ENCODE peak calls at places on chromosomes 2 and 18, in six cellular contexts. B, E, Y, P, D and O are unnamed samples.
A peak's percentile ranks its signal among the peaks of the same experiment; 100 is the strongest.

GRCh38 chr2:33535409-33535808 is 59.0 kb downstream of the RASGRP3 start:
- DNase-seq in B (no peak), E (no peak), Y (no peak), P (no peak), D (peak; percentile 37), O (peak; percentile 8)

GRCh38 chr18:69981948-69982347 is 34.3 kb upstream of the CD226 start:
- DNase-seq in B (no peak), E (no peak), Y (no peak), P (no peak), D (no peak), O (no peak)

GRCh38 chr2:61898810-61899209 is 6.7 kb upstream of the COMMD1 start:
- DNase-seq in B (no peak), E (peak; percentile 21), Y (no peak), P (no peak), D (peak; percentile 20), O (peak; percentile 53)

GRCh38 chr2:40859617-40860016 is 407.7 kb upstream of the SLC8A1 start:
- DNase-seq in B (no peak), E (peak; percentile 19), Y (no peak), P (no peak), D (no peak), O (no peak)

GRCh38 chr2:237700583-237701032 is 73.2 kb downstream of the LRRFIP1 start:
- DNase-seq in B (no peak), E (peak; percentile 22), Y (peak; percentile 67), P (peak; percentile 79), D (peak; percentile 95), O (no peak)

GRCh38 chr2:164922119-164922518 is 33.2 kb downstream of the SLC38A11 start:
- DNase-seq in B (no peak), E (no peak), Y (no peak), P (no peak), D (peak; percentile 37), O (no peak)

GRCh38 chr2:142716463-142717242 is 160.8 kb upstream of the KYNU start:
- DNase-seq in B (no peak), E (peak; percentile 74), Y (no peak), P (no peak), D (no peak), O (no peak)

GRCh38 chr2:54945401-54946219 is 104.6 kb downstream of the RTN4 start:
- DNase-seq in B (peak; percentile 77), E (no peak), Y (no peak), P (peak; percentile 87), D (peak; percentile 75), O (no peak)

GRCh38 chr2:29113891-29114321 is 1.3 kb upstream of the CLIP4 start:
- DNase-seq in B (peak; percentile 74), E (no peak), Y (no peak), P (peak; percentile 81), D (peak; percentile 98), O (peak; percentile 72)

GRCh38 chr2:138356178-138356577 is 145.4 kb upstream of the SPOPL start:
- DNase-seq in B (peak; percentile 32), E (no peak), Y (no peak), P (no peak), D (peak; percentile 26), O (no peak)

GRCh38 chr2:98912957-98913915 is 22.8 kb downstream of the CRACDL start:
- DNase-seq in B (no peak), E (no peak), Y (no peak), P (no peak), D (peak; percentile 54), O (no peak)

GRCh38 chr2:4140284-4140962 is 437.0 kb downstream of the DCDC2C start:
- DNase-seq in B (no peak), E (no peak), Y (no peak), P (no peak), D (no peak), O (no peak)

GRCh38 chr2:240579771-240580614 is 6.5 kb upstream of the CAPN10 start:
- DNase-seq in B (no peak), E (peak; percentile 76), Y (peak; percentile 79), P (peak; percentile 89), D (peak; percentile 93), O (no peak)

GRCh38 chr2:119481501-119482455 is 42.5 kb downstream of the SCTR start:
- DNase-seq in B (no peak), E (peak; percentile 23), Y (no peak), P (peak; percentile 56), D (no peak), O (no peak)

GRCh38 chr2:238093181-238094140 is 6.7 kb upstream of the ESPNL start:
- DNase-seq in B (no peak), E (no peak), Y (no peak), P (peak; percentile 50), D (no peak), O (no peak)

GRCh38 chr2:94923196-94923595 is 52.0 kb downstream of the TEKT4 start:
- DNase-seq in B (no peak), E (no peak), Y (no peak), P (no peak), D (peak; percentile 20), O (no peak)